ENCODE peak calls at places on chromosomes 11 and 22, in four cellular contexts. H is spleen; C is stimulated activated CD4-positive, alpha-beta T cell treated with anti-CD3 and anti-CD28 coated beads, Interleukin-1b, Interleukin-23, amount 100 ng/mL, for 1 hour; I is H9. O is an unnamed sample.

GRCh38 chr11:103433976-103434375 is 324.8 kb downstream of the DYNC2H1 start:
- DNase-seq in H (no peak), C (no peak), I (no peak), O (no peak)

GRCh38 chr11:289145-289705 is 299 bp downstream of the PGGHG start:
- DNase-seq in H (no peak), C (no peak), I (no peak), O (no peak)

GRCh38 chr22:27105142-27106025 is 448.0 kb downstream of the MIAT start:
- DNase-seq in H (no peak), C (no peak), I (no peak), O (no peak)

GRCh38 chr11:118618991-118619375 is 11.6 kb downstream of the PHLDB1 start:
- DNase-seq in H (peak), C (no peak), I (no peak), O (no peak)

GRCh38 chr22:32055069-32055468 is 12.0 kb downstream of the SLC5A1 start:
- DNase-seq in H (no peak), C (no peak), I (no peak), O (no peak)

GRCh38 chr11:62133328-62134065 is 9.7 kb downstream of the INCENP start:
- DNase-seq in H (no peak), C (no peak), I (no peak), O (no peak)

GRCh38 chr11:19723572-19724342 is 11.1 kb downstream of the NAV2 start:
- DNase-seq in H (no peak), C (no peak), I (no peak), O (no peak)

GRCh38 chr22:35900483-35901168 is 128.0 kb downstream of the RBFOX2 start:
- DNase-seq in H (no peak), C (no peak), I (no peak), O (no peak)

GRCh38 chr22:44682556-44683168 is 19.3 kb upstream of the PRR5 start:
- DNase-seq in H (no peak), C (no peak), I (no peak), O (no peak)

GRCh38 chr11:119347940-119348339 is 1.4 kb upstream of the MFRP start:
- DNase-seq in H (peak), C (no peak), I (peak), O (no peak)

GRCh38 chr22:29190915-29191314 is 14.8 kb upstream of the EMID1 start:
- DNase-seq in H (no peak), C (no peak), I (no peak), O (no peak)

GRCh38 chr11:67275606-67276409 is 9.5 kb downstream of the GRK2 start:
- DNase-seq in H (peak), C (no peak), I (no peak), O (peak)

GRCh38 chr22:42432020-42432596 is at the start of gene NFAM1:
- DNase-seq in H (peak), C (no peak), I (no peak), O (peak)

GRCh38 chr11:2988996-2989395 is 3.1 kb downstream of the NAP1L4 start:
- DNase-seq in H (no peak), C (no peak), I (no peak), O (no peak)

GRCh38 chr11:64358907-64359711 is at the start of gene RPS6KA4:
- DNase-seq in H (peak), C (no peak), I (no peak), O (peak)

GRCh38 chr11:66708026-66708579 is 20.9 kb downstream of the SPTBN2 start:
- DNase-seq in H (no peak), C (no peak), I (no peak), O (no peak)

GRCh38 chr11:44007746-44008501 is 39.9 kb upstream of the ACCSL start:
- DNase-seq in H (no peak), C (no peak), I (peak), O (no peak)

GRCh38 chr11:76803811-76804600 is 20.9 kb downstream of the TSKU start:
- DNase-seq in H (peak), C (no peak), I (no peak), O (no peak)

GRCh38 chr11:76740772-76741171 is 42.4 kb upstream of the TSKU start:
- DNase-seq in H (no peak), C (no peak), I (no peak), O (no peak)

GRCh38 chr11:71298761-71299181 is 46.4 kb upstream of the SHANK2 start:
- DNase-seq in H (no peak), C (no peak), I (peak), O (no peak)

GRCh38 chr11:16812274-16812673 is 73.8 kb downstream of the C11orf58 start:
- DNase-seq in H (peak), C (no peak), I (no peak), O (no peak)

GRCh38 chr11:86196291-86196690 is 48.3 kb upstream of the EED start:
- DNase-seq in H (no peak), C (no peak), I (no peak), O (no peak)

GRCh38 chr11:122711831-122712378 is 56.4 kb downstream of the UBASH3B start:
- DNase-seq in H (no peak), C (no peak), I (no peak), O (no peak)

GRCh38 chr11:86160546-86161149 is 83.9 kb upstream of the EED start:
- DNase-seq in H (no peak), C (no peak), I (no peak), O (no peak)

GRCh38 chr22:50311606-50312351 is 4.3 kb upstream of the PLXNB2 start:
- DNase-seq in H (no peak), C (no peak), I (no peak), O (no peak)

GRCh38 chr11:21545701-21546100 is 647.2 kb upstream of the ANO5 start:
- DNase-seq in H (no peak), C (no peak), I (no peak), O (no peak)

GRCh38 chr22:27918351-27919221 is 470 bp downstream of the PITPNB start:
- DNase-seq in H (no peak), C (peak), I (peak), O (peak)